ENCODE peak calls at places on chromosomes 1 and 21, in nine cellular contexts. Q is adrenal gland; S is effector memory CD4-positive, alpha-beta T cell; K is effector memory CD8-positive, alpha-beta T cell; J is GM12891; V is activated CD8-positive, alpha-beta memory T cell treated with anti-CD3 and anti-CD28 coated beads, Interleukin-2, amount 50 U/mL, for 48 hours; R is SHP77; A is EL; C is hepatic stellate cell. U is an unnamed sample.

GRCh38 chr1:152505083-152505482 is 5.5 kb upstream of the LCE5A start:
- DNase-seq in S (no peak), A (no peak), J (no peak), K (no peak), V (no peak), C (no peak), Q (no peak), R (no peak), U (no peak)

GRCh38 chr1:168273575-168273974 is 7.1 kb upstream of the TBX19 start:
- DNase-seq in K (no peak), Q (no peak), A (no peak), S (no peak), J (no peak), R (no peak), V (no peak), C (no peak), U (no peak)

GRCh38 chr1:54904476-54905048 is 17.6 kb upstream of the DHCR24 start:
- DNase-seq in A (peak; percentile 96), C (peak; percentile 66), K (no peak), S (no peak), V (no peak), R (no peak), J (no peak), Q (no peak), U (no peak)

GRCh38 chr1:217343907-217344306 is 287.0 kb downstream of the GPATCH2 start:
- DNase-seq in A (no peak), V (no peak), S (no peak), R (peak; percentile 22), J (no peak), C (no peak), Q (no peak), K (no peak), U (no peak)

GRCh38 chr1:223363856-223364684 is at the start of gene SUSD4:
- DNase-seq in S (peak; percentile 46), K (peak; percentile 31), A (peak; percentile 20), R (peak; percentile 69), Q (no peak), J (peak; percentile 35), V (peak; percentile 79), C (no peak), U (no peak)

GRCh38 chr1:16888806-16889178 is 7.0 kb upstream of the RNU1-2 start:
- DNase-seq in Q (no peak), R (no peak), K (no peak), A (no peak), S (no peak), V (no peak), J (no peak), C (no peak), U (no peak)

GRCh38 chr1:234734412-234734835 is 124.4 kb upstream of the IRF2BP2 start:
- DNase-seq in K (no peak), V (no peak), C (no peak), R (no peak), A (no peak), J (no peak), S (no peak), Q (no peak), U (no peak)

GRCh38 chr21:34029724-34030528 is 43.5 kb upstream of the MRPS6 start:
- DNase-seq in J (no peak), R (peak; percentile 87), V (peak; percentile 63), S (peak; percentile 32), A (peak; percentile 79), C (peak; percentile 46), Q (peak; percentile 33), K (peak; percentile 25), U (peak; percentile 50)

GRCh38 chr1:18560692-18561091 is 70.0 kb upstream of the PAX7 start:
- DNase-seq in V (no peak), C (no peak), R (no peak), J (no peak), S (no peak), Q (no peak), K (no peak), A (no peak), U (no peak)

GRCh38 chr1:169680377-169681019 is 30.9 kb downstream of the SELL start:
- DNase-seq in V (no peak), S (no peak), C (no peak), J (no peak), K (no peak), A (no peak), Q (no peak), R (no peak), U (no peak)

GRCh38 chr1:234631721-234632125 is 21.7 kb upstream of the IRF2BP2 start:
- DNase-seq in Q (no peak), K (no peak), J (no peak), S (no peak), V (no peak), A (peak; percentile 93), R (no peak), C (no peak), U (no peak)

GRCh38 chr1:86860424-86860823 is 53.5 kb downstream of the SELENOF start:
- DNase-seq in S (no peak), R (no peak), J (no peak), C (no peak), A (no peak), V (no peak), Q (no peak), K (no peak), U (no peak)

GRCh38 chr1:68819190-68819829 is 322.4 kb upstream of the DEPDC1 start:
- DNase-seq in Q (no peak), C (peak; percentile 5), S (no peak), V (no peak), R (peak; percentile 59), J (peak; percentile 10), A (no peak), K (no peak), U (no peak)

U was measured in heart left ventricle.